ENCODE peak calls at places on chromosomes 16 and 17, in seven cellular contexts. T is left lung; Y is omental fat pad; L is activated CD4-positive, alpha-beta T cell treated with anti-CD3 and anti-CD28 coated beads for 36 hours; U is stimulated activated effector memory CD8-positive, alpha-beta T cell treated with anti-CD3 and anti-CD28 coated beads, Interleukin-12 subunit alpha, Interleukin-12 subunit beta, amount 100 ng/mL, for 72 hours; O is HepG2; M is activated naive CD4-positive, alpha-beta T cell treated with anti-CD3 and anti-CD28 coated beads, Interleukin-2, amount 50 U/mL, for 72 hours. K is an unnamed sample.

GRCh38 chr17:740240-741055 is 8.1 kb downstream of the TLCD3A start:
- ATAC-seq in T (peak), Y (no peak), L (peak), U (peak), O (no peak), M (peak), K (peak)

GRCh38 chr17:30376621-30377452 is 1.9 kb upstream of the CPD start:
- ATAC-seq in T (peak), Y (no peak), L (peak), U (no peak), O (peak), M (no peak), K (no peak)

GRCh38 chr17:68491864-68492263 is 20.4 kb upstream of the PRKAR1A start:
- ATAC-seq in T (peak), Y (no peak), L (no peak), U (no peak), O (no peak), M (no peak), K (no peak)

GRCh38 chr17:15498107-15498506 is 30.7 kb upstream of the CDRT4 start:
- ATAC-seq in T (no peak), Y (no peak), L (peak), U (peak), O (peak), M (no peak), K (no peak)

GRCh38 chr17:30913955-30914354 is 7.8 kb upstream of the ADAP2 start:
- ATAC-seq in T (no peak), Y (no peak), L (no peak), U (no peak), O (no peak), M (no peak), K (no peak)

GRCh38 chr16:4184038-4184702 is 57.7 kb downstream of the SRL start:
- ATAC-seq in T (no peak), Y (no peak), L (no peak), U (no peak), O (no peak), M (no peak), K (no peak)

GRCh38 chr17:49616546-49617205 is 41.0 kb downstream of the NXPH3 start:
- ATAC-seq in T (peak), Y (peak), L (no peak), U (no peak), O (no peak), M (no peak), K (no peak)

GRCh38 chr17:37847811-37848331 is 76.3 kb upstream of the TBC1D3K start:
- ATAC-seq in T (no peak), Y (no peak), L (peak), U (peak), O (no peak), M (no peak), K (no peak)

GRCh38 chr16:1089439-1089821 is 6.6 kb downstream of the C1QTNF8 start:
- ATAC-seq in T (no peak), Y (no peak), L (no peak), U (no peak), O (peak), M (no peak), K (no peak)

GRCh38 chr17:10724546-10725195 is 5.2 kb downstream of the TMEM220 start:
- ATAC-seq in T (no peak), Y (no peak), L (no peak), U (no peak), O (no peak), M (no peak), K (no peak)

GRCh38 chr16:10151718-10152117 is 30.5 kb downstream of the GRIN2A start:
- ATAC-seq in T (no peak), Y (no peak), L (no peak), U (no peak), O (no peak), M (no peak), K (no peak)

GRCh38 chr17:29867643-29868181 is 62.3 kb downstream of the SSH2 start:
- ATAC-seq in T (peak), Y (no peak), L (no peak), U (no peak), O (no peak), M (no peak), K (no peak)

GRCh38 chr16:78386925-78387324 is 287.5 kb downstream of the WWOX start:
- ATAC-seq in T (no peak), Y (no peak), L (no peak), U (no peak), O (no peak), M (no peak), K (no peak)

GRCh38 chr17:1750628-1751027 is 8.0 kb downstream of the SERPINF2 start:
- ATAC-seq in T (no peak), Y (no peak), L (no peak), U (no peak), O (no peak), M (no peak), K (no peak)

GRCh38 chr16:69089091-69089912 is 16.2 kb upstream of the HAS3 start:
- ATAC-seq in T (peak), Y (peak), L (peak), U (peak), O (peak), M (peak), K (peak)

GRCh38 chr17:16456770-16457316 is 35.1 kb downstream of the LRRC75A start:
- ATAC-seq in T (no peak), Y (no peak), L (no peak), U (no peak), O (peak), M (no peak), K (no peak)

GRCh38 chr17:78226752-78227454 is 4.5 kb upstream of the TMEM235 start:
- ATAC-seq in T (peak), Y (no peak), L (peak), U (no peak), O (peak), M (peak), K (no peak)

GRCh38 chr17:46264456-46265198 is 30.3 kb upstream of the LRRC37A start:
- ATAC-seq in T (no peak), Y (no peak), L (peak), U (peak), O (no peak), M (peak), K (no peak)

GRCh38 chr17:49677134-49677932 is 564 bp downstream of the SPOP start:
- ATAC-seq in T (peak), Y (peak), L (peak), U (peak), O (peak), M (peak), K (peak)

GRCh38 chr17:80204626-80205468 is 15.3 kb downstream of the SGSH start:
- ATAC-seq in T (no peak), Y (no peak), L (no peak), U (no peak), O (peak), M (no peak), K (no peak)

GRCh38 chr17:44627513-44627912 is 28.8 kb upstream of the MEIOC start:
- ATAC-seq in T (no peak), Y (no peak), L (no peak), U (no peak), O (peak), M (no peak), K (no peak)

GRCh38 chr17:1312261-1312870 is 32.9 kb downstream of the TRARG1 start:
- ATAC-seq in T (no peak), Y (no peak), L (peak), U (peak), O (peak), M (no peak), K (no peak)

GRCh38 chr16:82967424-82967823 is 340.7 kb downstream of the CDH13 start:
- ATAC-seq in T (no peak), Y (no peak), L (no peak), U (no peak), O (no peak), M (no peak), K (no peak)

GRCh38 chr16:86070511-86070910 is 171.5 kb downstream of the IRF8 start:
- ATAC-seq in T (no peak), Y (no peak), L (no peak), U (no peak), O (no peak), M (no peak), K (no peak)

GRCh38 chr17:29607557-29608195 is 14.7 kb downstream of the ANKRD13B start:
- ATAC-seq in T (no peak), Y (no peak), L (no peak), U (no peak), O (no peak), M (no peak), K (no peak)

GRCh38 chr17:8593830-8594229 is 36.7 kb downstream of the MYH10 start:
- ATAC-seq in T (no peak), Y (no peak), L (no peak), U (no peak), O (no peak), M (no peak), K (no peak)

GRCh38 chr17:6654816-6655731 is 3.5 kb downstream of the C17orf100 start:
- ATAC-seq in T (peak), Y (no peak), L (no peak), U (no peak), O (no peak), M (no peak), K (no peak)

GRCh38 chr17:10790491-10791401 is 13.2 kb downstream of the TMEM238L start:
- ATAC-seq in T (peak), Y (no peak), L (no peak), U (no peak), O (no peak), M (no peak), K (no peak)

GRCh38 chr16:14241631-14242030 is 170.5 kb downstream of the MRTFB start:
- ATAC-seq in T (no peak), Y (no peak), L (no peak), U (no peak), O (no peak), M (no peak), K (no peak)

GRCh38 chr17:79520893-79521210 is 90.0 kb downstream of the RBFOX3 start:
- ATAC-seq in T (no peak), Y (no peak), L (no peak), U (no peak), O (no peak), M (no peak), K (no peak)

GRCh38 chr17:76540381-76541300 is 797 bp downstream of the PRCD start:
- ATAC-seq in T (peak), Y (peak), L (peak), U (peak), O (peak), M (peak), K (peak)

GRCh38 chr16:2845116-2845515 is 12.9 kb downstream of the PRSS22 start:
- ATAC-seq in T (no peak), Y (no peak), L (no peak), U (peak), O (no peak), M (no peak), K (no peak)

GRCh38 chr17:81491193-81491592 is 21.4 kb downstream of the ACTG1 start:
- ATAC-seq in T (no peak), Y (no peak), L (no peak), U (no peak), O (peak), M (no peak), K (no peak)

GRCh38 chr17:2421315-2422147 is 20.7 kb upstream of the MNT start:
- ATAC-seq in T (no peak), Y (no peak), L (no peak), U (no peak), O (no peak), M (no peak), K (no peak)

GRCh38 chr16:65658339-65659275 is 536.7 kb upstream of the CDH11 start:
- ATAC-seq in T (peak), Y (peak), L (no peak), U (no peak), O (peak), M (no peak), K (no peak)

GRCh38 chr17:31495049-31495885 is 103.8 kb downstream of the RAB11FIP4 start:
- ATAC-seq in T (peak), Y (no peak), L (no peak), U (no peak), O (no peak), M (peak), K (peak)

GRCh38 chr17:80009391-80010282 is 26.0 kb downstream of the TBC1D16 start:
- ATAC-seq in T (no peak), Y (no peak), L (no peak), U (no peak), O (no peak), M (no peak), K (no peak)

GRCh38 chr17:72711531-72712310 is 380.8 kb downstream of the SLC39A11 start:
- ATAC-seq in T (no peak), Y (no peak), L (no peak), U (no peak), O (no peak), M (no peak), K (no peak)

GRCh38 chr16:53515259-53515658 is 12.2 kb upstream of the AKTIP start:
- ATAC-seq in T (no peak), Y (no peak), L (no peak), U (no peak), O (no peak), M (no peak), K (no peak)

GRCh38 chr16:49833055-49833454 is 22.9 kb downstream of the ZNF423 start:
- ATAC-seq in T (peak), Y (no peak), L (no peak), U (no peak), O (no peak), M (no peak), K (no peak)